ENCODE peak calls at places on chromosomes 12 and 14, in seven cellular contexts. O is fibroblast of lung, E is Calu3, P is hepatocyte, L is tibial artery, U is breast epithelium, G is mucosa of descending colon. K is an unnamed sample.

GRCh38 chr12:90896164-90896563 is 58.8 kb downstream of the CCER1 start:
- DNase-seq in O (peak), E (no peak), P (no peak), L (no peak), U (no peak), G (no peak), K (no peak)

GRCh38 chr12:98440165-98440581 is 75.2 kb upstream of the TMPO start:
- DNase-seq in O (peak), E (peak), P (peak), L (peak), U (no peak), G (no peak), K (peak)

GRCh38 chr12:234891-235415 is 21.0 kb upstream of the SLC6A12 start:
- DNase-seq in O (no peak), E (no peak), P (no peak), L (peak), U (peak), G (no peak), K (no peak)

GRCh38 chr14:95200404-95200803 is 43.1 kb upstream of the DICER1 start:
- DNase-seq in O (no peak), E (no peak), P (no peak), L (no peak), U (no peak), G (no peak), K (no peak)

GRCh38 chr14:65164068-65164824 is 61.9 kb upstream of the MAX start:
- DNase-seq in O (no peak), E (peak), P (peak), L (no peak), U (no peak), G (no peak), K (peak)

GRCh38 chr14:24978862-24979724 is 70.9 kb downstream of the STXBP6 start:
- DNase-seq in O (peak), E (peak), P (peak), L (no peak), U (no peak), G (no peak), K (no peak)

GRCh38 chr12:124759841-124760508 is 103.7 kb downstream of the SCARB1 start:
- DNase-seq in O (peak), E (peak), P (no peak), L (no peak), U (peak), G (no peak), K (no peak)

GRCh38 chr12:67193705-67194104 is 75.5 kb upstream of the CAND1 start:
- DNase-seq in O (peak), E (peak), P (peak), L (no peak), U (no peak), G (no peak), K (peak)

GRCh38 chr12:9731393-9731792 is 1.5 kb downstream of the CLECL1 start:
- DNase-seq in O (no peak), E (no peak), P (no peak), L (no peak), U (no peak), G (no peak), K (no peak)

GRCh38 chr14:50954811-50955372 is 10.6 kb upstream of the PYGL start:
- DNase-seq in O (peak), E (no peak), P (peak), L (no peak), U (no peak), G (no peak), K (no peak)

GRCh38 chr14:74437654-74438053 is 11.6 kb upstream of the SYNDIG1L start:
- DNase-seq in O (peak), E (no peak), P (no peak), L (no peak), U (no peak), G (no peak), K (peak)

GRCh38 chr12:9951026-9951652 is 19.0 kb upstream of the CLEC2A start:
- DNase-seq in O (no peak), E (no peak), P (no peak), L (no peak), U (no peak), G (no peak), K (no peak)

GRCh38 chr12:4615667-4616066 is 33.2 kb downstream of the AKAP3 start:
- DNase-seq in O (no peak), E (no peak), P (no peak), L (no peak), U (no peak), G (no peak), K (no peak)

GRCh38 chr14:90017371-90017770 is 44.4 kb upstream of the KCNK13 start:
- DNase-seq in O (peak), E (no peak), P (no peak), L (no peak), U (no peak), G (no peak), K (no peak)

GRCh38 chr12:130633771-130634170 is 82.3 kb downstream of the RIMBP2 start:
- DNase-seq in O (no peak), E (peak), P (peak), L (no peak), U (peak), G (no peak), K (no peak)

GRCh38 chr14:29039171-29039570 is 272.6 kb downstream of the FOXG1 start:
- DNase-seq in O (peak), E (no peak), P (no peak), L (no peak), U (no peak), G (no peak), K (no peak)

GRCh38 chr14:34409721-34410120 is 52.3 kb downstream of the SPTSSA start:
- DNase-seq in O (no peak), E (no peak), P (no peak), L (no peak), U (no peak), G (no peak), K (no peak)

GRCh38 chr14:88164906-88165534 is 158.0 kb downstream of the KCNK10 start:
- DNase-seq in O (peak), E (no peak), P (no peak), L (no peak), U (no peak), G (no peak), K (no peak)

GRCh38 chr12:121167232-121167820 is 34.6 kb downstream of the P2RX7 start:
- DNase-seq in O (no peak), E (no peak), P (no peak), L (peak), U (no peak), G (no peak), K (no peak)

GRCh38 chr12:118447181-118447580 is 70.8 kb downstream of the SUDS3 start:
- DNase-seq in O (no peak), E (no peak), P (no peak), L (no peak), U (no peak), G (no peak), K (no peak)

GRCh38 chr12:105109465-105110212 is 2.1 kb downstream of the WASHC4 start:
- DNase-seq in O (peak), E (peak), P (peak), L (no peak), U (no peak), G (no peak), K (peak)

GRCh38 chr12:94721173-94721572 is 70.8 kb upstream of the TMCC3 start:
- DNase-seq in O (peak), E (no peak), P (no peak), L (no peak), U (no peak), G (no peak), K (no peak)

GRCh38 chr12:92899388-92900001 is 29.6 kb downstream of the EEA1 start:
- DNase-seq in O (peak), E (no peak), P (peak), L (peak), U (peak), G (peak), K (no peak)

GRCh38 chr12:21940972-21941521 is at the start of gene ABCC9:
- DNase-seq in O (peak), E (no peak), P (peak), L (peak), U (no peak), G (peak), K (peak)

GRCh38 chr12:121792607-121793500 is 634 bp downstream of the RHOF start:
- DNase-seq in O (no peak), E (peak), P (peak), L (no peak), U (no peak), G (peak), K (no peak)

GRCh38 chr12:78787576-78787975 is 77.0 kb upstream of the SYT1 start:
- DNase-seq in O (no peak), E (no peak), P (no peak), L (no peak), U (no peak), G (no peak), K (no peak)

GRCh38 chr14:91228112-91229004 is 16.1 kb downstream of the GPR68 start:
- DNase-seq in O (peak), E (no peak), P (no peak), L (no peak), U (no peak), G (peak), K (no peak)

GRCh38 chr14:21768116-21768874 is 94.7 kb upstream of the OR4E1 start:
- DNase-seq in O (no peak), E (peak), P (peak), L (no peak), U (no peak), G (no peak), K (no peak)

GRCh38 chr14:28596336-28596735 is 170.3 kb upstream of the FOXG1 start:
- DNase-seq in O (peak), E (no peak), P (no peak), L (no peak), U (no peak), G (no peak), K (no peak)

GRCh38 chr12:130506844-130507243 is 169.2 kb downstream of the PIWIL1 start:
- DNase-seq in O (no peak), E (no peak), P (no peak), L (no peak), U (no peak), G (no peak), K (no peak)

GRCh38 chr12:46569826-46570390 is 197.3 kb upstream of the SLC38A2 start:
- DNase-seq in O (no peak), E (no peak), P (no peak), L (no peak), U (no peak), G (no peak), K (no peak)

GRCh38 chr14:63204407-63205280 is at the start of gene RHOJ:
- DNase-seq in O (peak), E (no peak), P (peak), L (no peak), U (no peak), G (no peak), K (peak)

DNA sequence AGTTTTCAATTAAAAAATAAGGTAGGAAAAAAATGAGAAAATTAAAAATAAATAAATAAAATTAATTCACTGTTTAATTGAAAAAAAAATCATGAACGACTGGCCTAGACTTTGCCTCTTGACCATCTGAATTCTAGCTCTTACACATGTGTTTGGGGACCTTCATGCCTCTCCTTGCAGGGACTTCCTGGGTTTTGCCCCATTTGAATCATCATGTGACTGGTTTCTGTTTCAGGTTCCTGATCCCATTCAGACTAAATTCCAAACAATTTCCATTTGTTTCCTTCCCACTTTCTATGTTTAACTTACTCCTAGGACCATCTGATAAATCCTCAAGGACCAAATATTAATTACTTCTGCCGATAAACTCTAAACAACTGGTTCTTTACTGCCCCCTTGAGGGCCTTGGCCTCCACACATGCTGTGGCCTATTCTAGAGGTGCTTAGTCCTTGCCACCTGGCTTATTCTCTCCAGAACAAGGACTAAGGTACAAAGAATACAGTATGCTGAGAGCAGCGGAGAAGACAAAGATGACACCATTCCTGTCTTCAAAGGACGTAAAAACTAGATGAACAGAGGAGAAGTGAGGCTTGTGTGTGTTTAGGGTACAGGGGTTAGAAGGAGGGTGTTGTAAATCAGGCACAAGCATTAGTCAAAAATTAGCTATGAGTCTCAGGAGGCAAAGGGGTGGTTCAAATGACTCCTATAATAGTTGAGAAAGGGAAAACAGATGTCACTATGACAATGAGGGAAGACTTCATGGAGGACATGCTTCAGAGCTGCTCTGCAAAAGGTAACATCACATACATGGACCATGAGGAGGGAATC is 125.8 kb upstream of the AVPR1A start:
- DNase-seq in O (peak), E (peak), P (peak), L (no peak), U (no peak), G (no peak), K (peak)
- TF ChIP-seq CTCF in O (peak), E (peak), P (peak), L (peak), U (no peak), G (peak), K (peak)

DNA sequence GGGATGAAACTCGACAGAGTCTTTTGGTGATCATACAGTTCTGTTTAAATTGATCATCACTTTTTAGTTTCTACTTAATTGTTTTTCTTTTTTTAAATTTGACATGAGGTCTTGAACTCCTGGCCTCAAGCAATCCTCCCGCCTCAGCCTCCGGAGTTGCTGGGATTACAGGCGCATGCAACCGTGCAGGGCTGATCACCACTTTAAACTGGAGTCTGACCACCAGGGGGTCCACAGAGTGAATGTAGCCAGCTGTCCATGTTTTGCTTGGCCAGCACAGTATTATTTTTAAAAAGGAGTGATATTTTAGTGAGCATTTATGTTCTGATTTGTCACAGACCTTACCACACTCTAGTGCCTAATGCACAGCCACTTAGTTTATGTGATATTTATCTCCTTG is 10.7 kb downstream of the DAAM1 start:
- DNase-seq in O (no peak), E (no peak), P (no peak), L (no peak), U (no peak), G (no peak), K (no peak)
- TF ChIP-seq CTCF in O (no peak), E (no peak), P (no peak), L (no peak), U (no peak), G (no peak), K (no peak)

GRCh38 chr12:8562310-8562709 is 21.6 kb upstream of the CLEC4E start:
- DNase-seq in O (no peak), E (no peak), P (no peak), L (no peak), U (no peak), G (no peak), K (no peak)
- TF ChIP-seq CTCF in O (no peak), E (no peak), P (no peak), L (no peak), U (no peak), G (no peak), K (no peak)

DNA sequence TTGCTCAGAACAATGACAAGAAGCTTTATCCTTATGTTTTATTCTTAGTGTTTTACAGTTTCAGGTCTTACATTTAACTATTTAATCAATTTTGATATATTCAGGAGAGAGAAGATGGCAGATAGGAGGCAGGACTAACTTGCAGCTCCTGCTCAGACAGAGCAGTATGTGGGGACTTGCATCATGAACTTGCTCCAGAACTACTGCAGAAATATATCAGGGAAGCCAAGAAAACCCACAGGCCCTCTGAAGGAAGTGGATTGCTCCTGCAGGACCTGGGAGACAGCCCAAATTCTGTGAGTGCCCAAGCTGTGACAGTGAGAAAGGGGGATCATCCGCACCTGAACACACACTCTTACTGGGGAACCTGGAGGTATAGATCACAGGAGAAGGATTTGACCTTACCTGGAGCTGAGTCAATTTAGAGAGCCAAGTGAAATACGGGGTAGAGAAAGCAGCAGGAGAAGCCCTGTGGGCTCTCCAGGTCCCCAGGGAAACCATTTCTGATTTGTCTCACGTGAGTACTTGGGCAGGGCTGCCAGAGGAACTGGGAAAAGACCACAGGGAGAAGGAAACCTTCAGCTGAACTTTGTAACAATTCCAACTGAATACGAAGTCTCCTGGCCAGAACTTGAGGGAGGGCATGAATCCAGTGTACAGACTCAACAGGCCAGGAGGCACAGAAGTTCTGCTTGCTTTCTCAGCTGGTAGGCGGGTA is 28.9 kb upstream of the TSPAN8 start:
- DNase-seq in O (no peak), E (no peak), P (no peak), L (peak), U (no peak), G (no peak), K (no peak)
- TF ChIP-seq CTCF in O (no peak), E (no peak), P (no peak), L (no peak), U (no peak), G (no peak), K (no peak)

DNA sequence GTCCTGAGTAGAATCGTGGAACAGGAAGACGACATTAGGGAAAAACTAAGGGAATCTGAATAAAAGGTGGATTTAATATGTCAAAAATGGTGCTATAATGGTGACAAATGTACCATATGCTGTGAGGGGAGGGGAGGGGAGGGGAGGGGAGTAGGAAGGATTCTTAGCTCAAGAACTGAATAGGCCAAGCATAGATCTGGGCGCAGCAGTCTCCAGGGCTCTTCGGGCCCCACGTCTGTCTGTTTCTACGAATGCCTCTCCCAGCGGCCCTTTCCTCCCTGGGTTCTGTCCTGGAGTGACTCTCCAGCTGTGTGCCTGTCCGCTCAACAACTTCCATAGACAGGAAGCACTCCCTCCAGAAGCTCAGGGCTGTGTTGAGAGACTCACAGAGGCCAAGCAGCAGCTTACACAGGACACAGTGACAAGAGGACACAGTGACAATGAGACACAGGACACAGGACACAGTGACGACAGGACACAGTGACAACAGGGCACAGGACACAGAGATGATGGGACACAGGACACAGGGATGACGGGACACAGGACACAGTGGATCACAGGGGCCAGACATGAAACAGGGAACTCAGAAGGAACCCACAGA is 42.4 kb upstream of the PPP2R5C start:
- DNase-seq in O (no peak), E (no peak), P (no peak), L (no peak), U (no peak), G (no peak), K (no peak)
- TF ChIP-seq CTCF in O (no peak), E (no peak), P (no peak), L (no peak), U (no peak), G (no peak), K (no peak)

DNA sequence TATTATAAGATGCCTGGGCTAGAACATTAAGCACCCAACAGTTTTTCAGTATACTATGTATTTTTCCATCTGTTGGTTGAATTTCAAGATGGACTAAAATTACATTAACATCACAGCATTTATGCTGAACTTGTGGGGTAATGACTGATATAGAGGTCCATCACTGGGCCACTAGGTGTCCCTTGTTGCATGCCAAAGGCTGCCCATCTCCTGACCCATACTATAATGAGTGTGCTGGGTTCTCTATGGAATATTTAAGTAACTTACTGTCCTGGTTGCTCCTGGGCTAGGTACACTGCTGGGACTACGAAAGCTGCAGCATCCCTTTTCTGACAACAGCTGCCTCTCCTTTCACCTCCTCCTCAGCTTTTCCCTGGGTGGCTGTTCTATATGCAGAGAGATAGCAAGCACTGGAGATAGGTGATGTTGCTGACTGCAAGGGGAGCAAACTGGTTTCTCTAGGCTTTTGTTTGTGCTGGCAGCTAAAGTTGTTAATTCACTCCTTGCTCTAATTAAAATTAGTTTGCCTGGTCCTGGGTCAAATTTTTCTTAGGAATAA is 138.6 kb upstream of the TRHDE start:
- DNase-seq in O (no peak), E (no peak), P (no peak), L (no peak), U (no peak), G (no peak), K (no peak)
- TF ChIP-seq CTCF in O (no peak), E (no peak), P (no peak), L (no peak), U (no peak), G (no peak), K (no peak)

K was measured in endothelial cell.